ENCODE peak calls at places on chromosome 4, in nine cellular contexts. S, V, R, L, A, I, M, K and U are unnamed samples.
A peak's percentile ranks its signal among the peaks of the same experiment; 100 is the strongest.

GRCh38 chr4:79197275-79198009 is 128.4 kb downstream of the NAA11 start:
- DNase-seq in R (no peak), L (no peak), K (no peak), S (no peak), A (no peak), V (no peak), I (no peak), M (no peak), U (no peak)

GRCh38 chr4:1997712-1998111 is 11.1 kb downstream of the NELFA start:
- DNase-seq in A (no peak), K (no peak), L (no peak), S (no peak), M (no peak), I (no peak), V (no peak), R (no peak), U (no peak)

GRCh38 chr4:98746530-98746929 is 88.1 kb upstream of the TSPAN5 start:
- DNase-seq in S (no peak), M (no peak), A (no peak), I (peak; percentile 13), V (no peak), K (no peak), L (no peak), R (no peak), U (no peak)

GRCh38 chr4:120009731-120010130 is 56.9 kb downstream of the MAD2L1 start:
- DNase-seq in I (no peak), L (no peak), R (no peak), K (no peak), A (no peak), S (no peak), M (no peak), V (no peak), U (no peak)

GRCh38 chr4:140395668-140396067 is 22.2 kb downstream of the SCOC start:
- DNase-seq in V (no peak), A (no peak), L (no peak), I (no peak), M (no peak), S (no peak), K (no peak), R (no peak), U (no peak)

GRCh38 chr4:95466791-95467190 is 82.0 kb downstream of the UNC5C start:
- DNase-seq in M (no peak), V (no peak), S (no peak), R (no peak), I (no peak), L (no peak), A (no peak), K (no peak), U (no peak)

GRCh38 chr4:126697748-126698147 is 935.0 kb upstream of the INTU start:
- DNase-seq in M (no peak), V (no peak), I (no peak), K (no peak), R (no peak), A (no peak), L (no peak), S (no peak), U (no peak)

GRCh38 chr4:39304651-39305050 is 61.5 kb downstream of the RFC1 start:
- DNase-seq in V (no peak), S (no peak), I (no peak), A (no peak), L (peak; percentile 40), M (no peak), K (no peak), R (no peak), U (no peak)

GRCh38 chr4:87003266-87003665 is 68.5 kb downstream of the AFF1 start:
- DNase-seq in L (no peak), K (no peak), I (no peak), A (no peak), S (no peak), R (no peak), V (no peak), M (no peak), U (no peak)

GRCh38 chr4:10108818-10109783 is 7.5 kb downstream of the WDR1 start:
- DNase-seq in V (no peak), A (no peak), I (peak; percentile 44), M (no peak), S (no peak), L (no peak), K (no peak), R (no peak), U (no peak)

GRCh38 chr4:151691639-151692442 is 69.0 kb downstream of the GATB start:
- DNase-seq in K (no peak), S (no peak), M (no peak), A (no peak), L (no peak), R (no peak), V (peak; percentile 68), I (no peak), U (peak; percentile 28)

GRCh38 chr4:176792348-176793059 is at the start of gene VEGFC:
- DNase-seq in A (peak; percentile 72), R (peak; percentile 80), V (peak; percentile 44), S (peak; percentile 91), I (peak; percentile 24), M (peak; percentile 79), L (peak; percentile 3), K (peak; percentile 61), U (no peak)

GRCh38 chr4:85909851-85910250 is 434.9 kb downstream of the ARHGAP24 start:
- DNase-seq in M (no peak), I (no peak), V (peak; percentile 79), A (no peak), K (no peak), L (no peak), R (no peak), S (peak; percentile 56), U (no peak)

GRCh38 chr4:98573791-98574190 is 84.6 kb downstream of the TSPAN5 start:
- DNase-seq in V (no peak), I (no peak), S (no peak), M (no peak), R (no peak), K (no peak), A (no peak), L (no peak), U (no peak)

GRCh38 chr4:99028187-99028586 is 32.7 kb downstream of the METAP1 start:
- DNase-seq in M (no peak), R (no peak), S (no peak), K (no peak), L (no peak), V (no peak), I (no peak), A (no peak), U (no peak)

GRCh38 chr4:159735281-159736207 is 632.7 kb downstream of the RAPGEF2 start:
- DNase-seq in S (no peak), M (no peak), K (no peak), L (no peak), A (no peak), R (no peak), V (no peak), I (no peak), U (no peak)

DNA sequence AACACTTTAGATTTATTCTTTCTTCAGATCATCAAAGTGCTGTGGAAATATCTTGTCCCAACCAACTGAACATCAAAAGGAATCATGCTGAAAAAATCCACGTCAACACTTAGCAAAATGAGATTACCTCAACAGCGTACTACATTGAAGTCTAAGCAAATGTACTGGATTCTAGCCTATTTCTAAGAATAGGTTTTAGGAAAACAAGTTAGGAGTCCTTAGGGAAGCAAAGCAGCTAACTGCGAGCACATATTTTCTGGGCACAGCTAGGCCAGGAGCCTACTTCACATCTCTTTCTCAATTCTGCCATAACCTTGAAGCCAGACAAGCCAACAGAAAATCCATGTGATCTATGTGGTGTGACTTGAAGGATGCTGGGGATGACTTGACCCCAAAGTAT is 22.2 kb downstream of the KDR start:
- DNase-seq in I (no peak), S (no peak), M (no peak), R (no peak), V (no peak), A (no peak), L (no peak), K (no peak), U (no peak)
- H3K36me3 ChIP-seq in I (no peaks in the 10 kb centered on the region), S (peaks cover 74% of the 10 kb centered on the region), M (no peaks in the 10 kb centered on the region), R (no peaks in the 10 kb centered on the region), V (no peaks in the 10 kb centered on the region), A (no peaks in the 10 kb centered on the region), L (no peaks in the 10 kb centered on the region), K (no peaks in the 10 kb centered on the region), U (no peaks in the 10 kb centered on the region)

GRCh38 chr4:41432889-41433288 is 105.1 kb upstream of the LIMCH1 start:
- DNase-seq in A (no peak), V (no peak), I (no peak), S (no peak), M (no peak), L (no peak), K (no peak), R (no peak), U (no peak)
- TF ChIP-seq EP300 in A (no peak), V (no peak), I (no peak), S (no peak), M (no peak), L (no peak), K (no peak), R (no peak), U (peak; percentile 37)

GRCh38 chr4:27763830-27764525 is 903.3 kb downstream of the STIM2 start:
- DNase-seq in S (no peak), R (no peak), M (no peak), V (no peak), A (no peak), K (no peak), L (no peak), I (no peak), U (no peak)
- H3K4me3 ChIP-seq in S (no peak overlapping the region), R (no peak overlapping the region), M (no peak overlapping the region), V (no peak overlapping the region), A (no peak overlapping the region), K (no peak overlapping the region), L (no peak overlapping the region), I (no peak overlapping the region), U (no peak overlapping the region)

DNA sequence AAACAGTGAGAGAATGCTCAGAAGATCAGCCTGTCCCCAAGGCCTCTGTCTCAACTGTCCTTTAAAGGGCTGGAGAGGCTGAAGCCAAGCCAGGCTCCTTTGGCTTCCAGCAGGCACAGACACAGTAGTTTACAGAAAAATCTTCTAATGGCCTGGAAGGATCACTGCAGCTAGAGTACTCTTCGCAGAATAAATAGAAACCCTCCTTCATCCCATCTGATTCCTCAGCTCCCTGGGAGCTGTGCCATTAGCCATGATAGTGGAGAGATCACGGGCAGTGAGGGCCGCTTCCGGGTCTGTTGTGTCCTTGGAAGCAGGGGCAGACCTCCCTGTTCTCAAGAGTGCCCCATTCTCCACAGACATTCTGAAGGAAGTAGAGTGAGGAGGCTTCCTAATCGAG is 63.1 kb downstream of the CCNI start:
- DNase-seq in M (peak; percentile 16), S (no peak), R (no peak), A (no peak), L (no peak), K (peak; percentile 66), V (no peak), I (no peak), U (no peak)
- H3K36me3 ChIP-seq in M (peaks cover 66% of the 10 kb centered on the region), S (peaks cover 15% of the 10 kb centered on the region), R (peaks cover 19% of the 10 kb centered on the region), A (peaks cover 19% of the 10 kb centered on the region), L (peaks cover 63% of the 10 kb centered on the region), K (no peaks in the 10 kb centered on the region), V (peaks cover 22% of the 10 kb centered on the region), I (peaks cover 9% of the 10 kb centered on the region), U (no peaks in the 10 kb centered on the region)

DNA sequence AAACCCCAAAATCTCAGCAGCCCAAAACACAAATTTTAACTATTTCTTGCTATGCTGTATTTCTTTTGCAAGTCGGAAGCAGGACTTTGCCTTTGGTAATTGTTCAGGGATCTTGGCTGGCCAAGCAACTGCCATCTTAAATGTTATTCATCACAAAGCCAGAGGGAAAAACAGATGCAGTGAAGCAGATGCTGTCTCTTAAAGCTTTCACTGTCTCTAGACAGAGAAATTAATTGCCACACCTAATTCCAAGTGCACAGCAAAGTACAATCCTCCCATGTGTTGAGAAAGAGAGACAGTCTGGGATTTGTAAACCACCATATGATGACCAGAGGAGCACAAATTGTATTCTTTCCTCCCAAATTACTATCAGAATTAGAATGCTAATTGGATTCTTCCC is 30.0 kb upstream of the GALNT7 start:
- DNase-seq in A (no peak), L (no peak), M (no peak), I (no peak), K (no peak), S (no peak), V (no peak), R (no peak), U (no peak)
- TF ChIP-seq EP300 in A (no peak), L (no peak), M (no peak), I (no peak), K (no peak), S (no peak), V (no peak), R (no peak), U (no peak)